ENCODE peak calls at places on chromosomes 5 and 9, in seven cellular contexts. F is lung, X is transverse colon, N is tibial artery, V is IMR-90, R is WERI-Rb-1, D is pancreas. W is an unnamed sample.

GRCh38 chr5:54881286-54882005 is 103.9 kb downstream of the ESM1 start:
- DNase-seq in N (no peak), R (no peak), V (no peak), F (no peak), D (no peak), X (no peak), W (no peak)

GRCh38 chr5:74040065-74040551 is 414.1 kb downstream of the ARHGEF28 start:
- DNase-seq in N (peak), X (no peak), V (peak), F (no peak), D (no peak), R (peak), W (no peak)

GRCh38 chr9:69107801-69108200 is 66.3 kb upstream of the TJP2 start:
- DNase-seq in N (no peak), D (no peak), X (no peak), R (no peak), V (no peak), F (no peak), W (no peak)

GRCh38 chr5:138336952-138337684 is 948 bp upstream of the FAM53C start:
- DNase-seq in N (peak), R (peak), D (peak), X (peak), V (peak), F (peak), W (peak)

GRCh38 chr5:116502616-116503015 is 72.0 kb downstream of the SEMA6A start:
- DNase-seq in V (peak), R (no peak), D (no peak), X (no peak), N (no peak), F (no peak), W (no peak)

GRCh38 chr5:168611163-168611562 is 32.0 kb upstream of the PANK3 start:
- DNase-seq in V (peak), D (no peak), F (no peak), N (no peak), X (no peak), R (no peak), W (no peak)

GRCh38 chr9:122816163-122816867 is 12.1 kb downstream of the PDCL start:
- DNase-seq in V (no peak), N (peak), F (peak), R (no peak), X (peak), D (no peak), W (no peak)

GRCh38 chr5:165328856-165329255 is 1823.4 kb downstream of the MAT2B start:
- DNase-seq in F (no peak), N (no peak), X (no peak), R (no peak), V (peak), D (no peak), W (no peak)

GRCh38 chr9:36665921-36666429 is 93.3 kb downstream of the MELK start:
- DNase-seq in X (no peak), F (no peak), V (peak), N (no peak), R (no peak), D (no peak), W (no peak)

GRCh38 chr5:1737790-1738405 is 61.7 kb downstream of the MRPL36 start:
- DNase-seq in F (no peak), V (peak), D (no peak), N (no peak), R (peak), X (no peak), W (peak)

GRCh38 chr5:54295658-54296276 is 14.6 kb downstream of the ARL15 start:
- DNase-seq in V (no peak), D (no peak), X (no peak), N (no peak), R (no peak), F (no peak), W (no peak)

GRCh38 chr9:109830587-109830986 is 50.6 kb downstream of the PALM2AKAP2 start:
- DNase-seq in D (no peak), F (no peak), X (no peak), N (no peak), R (no peak), V (no peak), W (no peak)

GRCh38 chr5:53031695-53032096 is 42.5 kb downstream of the ITGA2 start:
- DNase-seq in V (peak), N (no peak), R (no peak), D (no peak), X (no peak), F (no peak), W (no peak)

GRCh38 chr9:34125681-34126206 is 754 bp downstream of the DCAF12 start:
- DNase-seq in R (peak), D (no peak), X (peak), N (no peak), F (no peak), V (peak), W (no peak)

GRCh38 chr5:174311531-174312269 is 266.2 kb downstream of the NSG2 start:
- DNase-seq in N (peak), F (peak), V (peak), R (peak), X (peak), D (peak), W (peak)

GRCh38 chr9:89236955-89237573 is 58.4 kb upstream of the SHC3 start:
- DNase-seq in X (no peak), D (no peak), R (no peak), F (peak), V (no peak), N (no peak), W (no peak)

GRCh38 chr5:142617416-142617815 is 68.5 kb downstream of the FGF1 start:
- DNase-seq in D (no peak), N (no peak), X (no peak), V (no peak), R (no peak), F (no peak), W (no peak)

GRCh38 chr9:4750021-4750673 is 9.1 kb upstream of the AK3 start:
- DNase-seq in N (no peak), D (no peak), F (no peak), R (no peak), X (no peak), V (peak), W (no peak)

GRCh38 chr9:121822093-121823085 is 171.0 kb downstream of the DAB2IP start:
- DNase-seq in D (no peak), F (no peak), V (no peak), X (no peak), N (no peak), R (peak), W (no peak)

GRCh38 chr5:121533814-121534213 is 317.9 kb upstream of the FTMT start:
- DNase-seq in N (no peak), F (no peak), V (no peak), R (no peak), X (no peak), D (no peak), W (no peak)

GRCh38 chr9:96057155-96057554 is 181.7 kb downstream of the ERCC6L2 start:
- DNase-seq in X (no peak), V (no peak), D (no peak), F (no peak), N (no peak), R (no peak), W (no peak)

GRCh38 chr5:74957906-74958305 is 91.7 kb upstream of the FAM169A start:
- DNase-seq in D (no peak), R (no peak), F (no peak), N (no peak), X (no peak), V (no peak), W (no peak)

GRCh38 chr5:119070578-119070827 is 384 bp upstream of the DMXL1 start:
- DNase-seq in V (no peak), N (peak), X (peak), D (no peak), R (no peak), F (no peak), W (no peak)

GRCh38 chr9:128073260-128073886 is 5.3 kb downstream of the SLC25A25 start:
- DNase-seq in R (no peak), X (no peak), V (peak), N (peak), F (no peak), D (no peak), W (no peak)

GRCh38 chr5:173010021-173010420 is 26.4 kb downstream of the ATP6V0E1 start:
- DNase-seq in D (no peak), X (no peak), R (no peak), F (no peak), V (peak), N (no peak), W (no peak)

GRCh38 chr5:180142008-180142803 is 66.8 kb downstream of the RASGEF1C start:
- DNase-seq in F (no peak), R (no peak), X (no peak), D (no peak), V (no peak), N (no peak), W (no peak)

GRCh38 chr5:87076931-87077330 is 190.8 kb upstream of the RASA1 start:
- DNase-seq in X (no peak), F (no peak), D (no peak), N (no peak), R (no peak), V (peak), W (no peak)

GRCh38 chr5:10563940-10564837 is at the start of gene ANKRD33B:
- DNase-seq in N (peak), V (peak), D (peak), X (peak), R (peak), F (peak), W (peak)

GRCh38 chr9:134643306-134643705 is 1.7 kb downstream of the COL5A1 start:
- DNase-seq in R (no peak), D (no peak), N (no peak), V (peak), X (no peak), F (no peak), W (no peak)
- H3K27ac ChIP-seq in R (no peak), D (no peak), N (peak), V (peak), X (peak), F (peak), W (peak)

DNA sequence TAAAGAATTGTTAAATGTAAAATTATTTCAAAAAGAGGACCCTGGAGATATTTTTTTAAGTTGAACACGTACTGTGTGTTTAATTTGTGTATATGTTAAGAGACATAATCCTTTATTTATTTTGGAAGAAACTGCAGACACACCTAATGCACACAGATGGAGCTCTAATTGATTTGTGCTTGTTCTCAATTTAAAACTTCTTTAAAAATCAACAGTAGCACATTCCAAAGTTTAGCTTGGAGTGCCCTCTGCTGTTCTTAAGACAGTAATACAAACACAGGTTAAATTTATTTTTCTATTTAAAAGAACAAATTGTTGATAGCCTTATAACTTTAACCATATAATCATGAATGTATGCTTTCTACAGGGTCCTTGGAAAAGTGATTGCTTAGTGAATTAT is 277.6 kb upstream of the ADAMTS16 start:
- DNase-seq in R (no peak), D (no peak), V (peak), X (no peak), F (no peak), N (no peak), W (no peak)
- TF ChIP-seq CTCF in R (peak), D (no peak), V (peak), X (peak), F (peak), N (peak), W (peak)

DNA sequence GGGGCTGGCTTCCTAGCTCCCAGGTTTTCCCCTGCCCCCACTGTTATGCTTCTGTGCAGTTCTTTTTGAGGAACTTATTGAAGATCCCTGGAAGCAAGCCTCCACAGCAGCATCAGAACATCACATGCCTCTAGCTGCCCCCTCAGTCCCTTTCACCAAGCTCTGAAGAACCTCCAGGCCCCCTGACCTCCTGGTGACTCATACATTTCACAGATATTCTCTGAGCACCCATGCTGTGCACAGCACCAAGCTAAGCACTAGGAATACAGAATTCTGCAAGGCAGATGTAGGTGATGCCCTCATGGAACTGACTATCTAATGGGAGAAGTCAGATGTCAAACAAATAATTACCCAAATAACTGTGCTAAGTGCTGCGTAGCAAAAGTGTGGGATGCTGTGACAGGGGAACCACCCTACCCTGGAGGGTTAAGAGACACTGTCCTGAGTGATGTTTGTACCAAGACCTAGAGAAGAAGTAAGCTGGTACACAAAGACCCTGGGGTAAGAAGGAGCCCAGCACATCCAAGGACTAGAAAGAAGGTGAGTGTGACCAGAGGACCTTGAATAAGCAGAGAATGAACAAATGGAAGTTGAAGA is 213.7 kb upstream of the NR4A3 start:
- DNase-seq in V (no peak), D (no peak), N (no peak), R (no peak), X (no peak), F (no peak), W (no peak)
- H3K27ac ChIP-seq in V (no peak), D (no peak), N (no peak), R (no peak), X (no peak), F (no peak), W (no peak)

DNA sequence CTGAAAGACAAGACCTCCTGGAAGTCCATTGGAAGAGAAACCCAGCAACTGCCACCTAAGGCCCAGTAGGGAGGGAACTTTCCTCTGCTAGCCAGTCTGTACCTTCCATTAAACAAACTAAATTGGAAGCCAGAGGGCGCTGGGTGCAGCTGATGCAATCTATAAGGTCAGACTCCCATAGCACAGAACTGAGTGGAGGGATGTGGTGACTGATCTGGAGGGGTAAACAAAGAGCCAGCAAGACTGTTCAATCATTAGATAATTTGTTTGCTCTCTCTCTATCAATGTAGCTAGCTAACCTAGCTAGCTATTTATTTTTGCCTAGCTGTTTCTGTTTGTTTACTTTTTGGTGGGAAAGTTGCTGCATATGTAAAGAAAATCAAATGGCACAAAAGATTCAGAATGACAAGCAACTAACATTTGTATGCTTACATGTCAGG is 291.8 kb upstream of the DAB2 start:
- DNase-seq in F (no peak), N (peak), V (peak), R (peak), X (peak), D (peak), W (peak)
- TF ChIP-seq CTCF in F (no peak), N (no peak), V (peak), R (peak), X (peak), D (no peak), W (peak)

GRCh38 chr9:136338511-136338910 is 11.2 kb downstream of the GPSM1 start:
- DNase-seq in N (no peak), R (no peak), X (no peak), F (no peak), V (no peak), D (peak), W (no peak)
- H3K27ac ChIP-seq in N (no peak), R (peak), X (no peak), F (no peak), V (no peak), D (peak), W (no peak)

GRCh38 chr9:134344821-134345310 is 18.6 kb downstream of the RXRA start:
- DNase-seq in R (no peak), X (no peak), F (no peak), D (no peak), V (no peak), N (no peak), W (no peak)
- TF ChIP-seq CTCF in R (no peak), X (no peak), F (no peak), D (no peak), V (no peak), N (no peak), W (no peak)

GRCh38 chr5:135382131-135382530 is 16.9 kb downstream of the MACROH2A1 start:
- DNase-seq in X (no peak), F (no peak), V (no peak), R (no peak), N (no peak), D (no peak), W (no peak)
- H3K27ac ChIP-seq in X (no peak), F (no peak), V (no peak), R (no peak), N (no peak), D (no peak), W (no peak)

DNA sequence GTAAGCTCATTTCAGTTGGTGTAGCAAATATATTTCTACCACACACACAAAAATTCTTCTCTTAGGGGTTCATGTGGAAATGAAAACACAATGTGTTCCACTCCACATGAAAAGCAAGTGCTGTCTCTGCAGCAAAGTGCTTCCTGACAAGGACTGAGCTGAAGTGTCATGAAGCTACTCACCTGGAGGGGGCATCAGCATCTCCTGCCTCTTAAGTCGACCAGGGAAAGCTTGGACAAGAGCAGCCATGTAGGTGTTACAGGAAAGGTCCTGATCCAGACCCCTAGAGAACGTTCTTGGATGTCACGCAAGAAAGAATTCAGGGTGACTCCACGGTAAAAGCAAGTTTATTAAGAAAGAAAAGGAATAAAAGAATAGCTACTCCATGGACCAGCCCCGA is 62.8 kb downstream of the SV2C start:
- DNase-seq in N (no peak), F (no peak), D (no peak), R (peak), X (no peak), V (peak), W (no peak)
- TF ChIP-seq CTCF in N (no peak), F (no peak), D (no peak), R (peak), X (no peak), V (no peak), W (no peak)

GRCh38 chr9:124278054-124278540 is 20.3 kb downstream of the NEK6 start:
- DNase-seq in V (no peak), D (no peak), F (no peak), N (no peak), R (no peak), X (no peak), W (no peak)

GRCh38 chr9:124281934-124282351 is 24.2 kb downstream of the NEK6 start:
- DNase-seq in N (no peak), X (peak), D (no peak), R (no peak), V (no peak), F (no peak), W (peak)

GRCh38 chr9:124279531-124280175 is 21.9 kb downstream of the NEK6 start:
- DNase-seq in F (no peak), N (no peak), V (no peak), D (no peak), R (no peak), X (no peak), W (no peak)

GRCh38 chr9:124282442-124283231 is 24.9 kb downstream of the NEK6 start:
- DNase-seq in R (no peak), V (peak), F (peak), D (no peak), X (peak), N (peak), W (peak)

GRCh38 chr9:124280176-124280691 is 22.5 kb downstream of the NEK6 start:
- DNase-seq in R (no peak), N (peak), D (no peak), V (peak), F (no peak), X (no peak), W (no peak)
- H3K27ac ChIP-seq in R (no peak), N (peak), D (peak), V (peak), F (no peak), X (peak), W (peak)

GRCh38 chr5:11903614-11904269 is 504 bp downstream of the CTNND2 start:
- DNase-seq in N (no peak), F (no peak), R (peak), V (no peak), X (no peak), D (peak), W (no peak)
- TF ChIP-seq CTCF in N (no peak), F (no peak), R (peak), V (no peak), X (no peak), D (no peak), W (no peak)